ENCODE peak calls at places on chromosomes 1 and 21, in four cellular contexts. W is psoas muscle; R is endodermal cell; I is CD8-positive, alpha-beta memory T cell. E is an unnamed sample. For H3K36me3, the result is how much of the 10 kb centered on the place peaks cover.

GRCh38 chr1:161858271-161858670 is 92.2 kb downstream of the ATF6 start:
- DNase-seq in W (no peak), R (no peak), I (no peak), E (no peak)

GRCh38 chr21:17609681-17610080 is 3.0 kb downstream of the BTG3 start:
- DNase-seq in W (no peak), R (no peak), I (no peak), E (no peak)

GRCh38 chr1:116991918-116992317 is 9.6 kb upstream of the CD101 start:
- DNase-seq in W (no peak), R (no peak), I (no peak), E (no peak)

GRCh38 chr1:7520496-7520895 is 250.6 kb upstream of the VAMP3 start:
- DNase-seq in W (no peak), R (no peak), I (no peak), E (no peak)

GRCh38 chr1:19704247-19705113 is 39.8 kb downstream of the HTR6 start:
- DNase-seq in W (peak), R (peak), I (peak), E (peak)

GRCh38 chr1:19768321-19769210 is 31.1 kb downstream of the TMCO4 start:
- DNase-seq in W (no peak), R (peak), I (no peak), E (no peak)

GRCh38 chr1:111496398-111496797 is 7.0 kb downstream of the ADORA3 start:
- DNase-seq in W (no peak), R (no peak), I (no peak), E (no peak)

GRCh38 chr1:41795205-41795762 is 123.4 kb downstream of the HIVEP3 start:
- DNase-seq in W (no peak), R (no peak), I (no peak), E (no peak)

GRCh38 chr21:37658994-37659458 is 257.2 kb downstream of the KCNJ6 start:
- DNase-seq in W (peak), R (no peak), I (no peak), E (peak)

GRCh38 chr1:39110325-39110851 is 84.2 kb downstream of the NDUFS5 start:
- DNase-seq in W (no peak), R (no peak), I (no peak), E (peak)

GRCh38 chr1:8495928-8496401 is 178.1 kb downstream of the SLC45A1 start:
- DNase-seq in W (no peak), R (no peak), I (no peak), E (no peak)

GRCh38 chr1:183571678-183572268 is 18.5 kb downstream of the NCF2 start:
- DNase-seq in W (no peak), R (no peak), I (no peak), E (no peak)

GRCh38 chr1:209733409-209734192 is 22.3 kb upstream of the TRAF3IP3 start:
- DNase-seq in W (no peak), R (no peak), I (no peak), E (no peak)

GRCh38 chr1:21050031-21050430 is 126.7 kb downstream of the EIF4G3 start:
- DNase-seq in W (no peak), R (no peak), I (no peak), E (no peak)

GRCh38 chr1:47351305-47351704 is 17.7 kb downstream of the CMPK1 start:
- DNase-seq in W (no peak), R (no peak), I (no peak), E (no peak)

GRCh38 chr1:226627050-226627755 is 78.6 kb downstream of the STUM start:
- DNase-seq in W (no peak), R (peak), I (no peak), E (no peak)

GRCh38 chr1:74356493-74356892 is 121.3 kb downstream of the TNNI3K start:
- DNase-seq in W (no peak), R (no peak), I (no peak), E (no peak)

GRCh38 chr1:170200665-170201397 is 55.1 kb downstream of the NTMT2 start:
- DNase-seq in W (no peak), R (no peak), I (no peak), E (no peak)

GRCh38 chr21:28018741-28019669 is 973.7 kb downstream of the LTN1 start:
- DNase-seq in W (peak), R (peak), I (no peak), E (no peak)

GRCh38 chr1:10692401-10693021 is 103.9 kb downstream of the CASZ1 start:
- DNase-seq in W (no peak), R (no peak), I (peak), E (no peak)

GRCh38 chr1:41856361-41857285 is 62.1 kb downstream of the HIVEP3 start:
- DNase-seq in W (no peak), R (no peak), I (no peak), E (no peak)

GRCh38 chr1:92965003-92965402 is 3.7 kb upstream of the DIPK1A start:
- DNase-seq in W (no peak), R (no peak), I (no peak), E (no peak)

GRCh38 chr1:223363057-223363855 is 720 bp downstream of the SUSD4 start:
- DNase-seq in W (peak), R (peak), I (peak), E (no peak)

GRCh38 chr21:35020902-35021301 is 28.2 kb downstream of the RUNX1 start:
- DNase-seq in W (no peak), R (peak), I (no peak), E (no peak)

GRCh38 chr1:69120828-69121227 is 446.9 kb upstream of the LRRC7 start:
- DNase-seq in W (no peak), R (no peak), I (no peak), E (no peak)

GRCh38 chr1:65036614-65037180 is 70.3 kb upstream of the JAK1 start:
- DNase-seq in W (no peak), R (no peak), I (no peak), E (no peak)

GRCh38 chr1:160296036-160296435 is 11.1 kb upstream of the PEX19 start:
- DNase-seq in W (no peak), R (no peak), I (no peak), E (no peak)

GRCh38 chr1:151989131-151989868 is 4.4 kb downstream of the S100A10 start:
- DNase-seq in W (peak), R (no peak), I (no peak), E (peak)

GRCh38 chr21:16377857-16378256 is 648.1 kb downstream of the USP25 start:
- DNase-seq in W (no peak), R (no peak), I (no peak), E (no peak)

GRCh38 chr1:179870870-179871269 is 6.7 kb downstream of the TOR1AIP2 start:
- DNase-seq in W (no peak), R (no peak), I (no peak), E (no peak)

GRCh38 chr1:9275567-9276034 is 17.1 kb upstream of the SPSB1 start:
- DNase-seq in W (peak), R (no peak), I (peak), E (no peak)

GRCh38 chr1:214224605-214225354 is 56.2 kb upstream of the SMYD2 start:
- DNase-seq in W (peak), R (peak), I (no peak), E (no peak)

GRCh38 chr1:26999440-26999987 is 6.0 kb downstream of the TRNP1 start:
- DNase-seq in W (peak), R (peak), I (no peak), E (peak)

GRCh38 chr1:17844146-17844826 is 89.2 kb downstream of the ACTL8 start:
- DNase-seq in W (no peak), R (no peak), I (no peak), E (no peak)

GRCh38 chr21:45994086-45994661 is 12.6 kb downstream of the COL6A1 start:
- DNase-seq in W (peak), R (no peak), I (no peak), E (peak)
- H3K36me3 ChIP-seq in W (under half), R (under half), I (under half), E (half or more)

GRCh38 chr1:11823366-11824137 is 17.6 kb downstream of the CLCN6 start:
- DNase-seq in W (no peak), R (no peak), I (no peak), E (no peak)

GRCh38 chr1:11825131-11825530 is 19.1 kb downstream of the CLCN6 start:
- DNase-seq in W (no peak), R (no peak), I (no peak), E (no peak)

GRCh38 chr1:11822091-11822490 is 16.1 kb downstream of the CLCN6 start:
- DNase-seq in W (no peak), R (no peak), I (no peak), E (no peak)

GRCh38 chr1:11828511-11828910 is 19.1 kb downstream of the NPPA start:
- DNase-seq in W (no peak), R (no peak), I (no peak), E (no peak)

GRCh38 chr1:11826946-11827345 is 20.6 kb downstream of the NPPA start:
- DNase-seq in W (no peak), R (no peak), I (no peak), E (no peak)
- H3K36me3 ChIP-seq in W (under half), R (half or more), I (under half), E (half or more)

DNA sequence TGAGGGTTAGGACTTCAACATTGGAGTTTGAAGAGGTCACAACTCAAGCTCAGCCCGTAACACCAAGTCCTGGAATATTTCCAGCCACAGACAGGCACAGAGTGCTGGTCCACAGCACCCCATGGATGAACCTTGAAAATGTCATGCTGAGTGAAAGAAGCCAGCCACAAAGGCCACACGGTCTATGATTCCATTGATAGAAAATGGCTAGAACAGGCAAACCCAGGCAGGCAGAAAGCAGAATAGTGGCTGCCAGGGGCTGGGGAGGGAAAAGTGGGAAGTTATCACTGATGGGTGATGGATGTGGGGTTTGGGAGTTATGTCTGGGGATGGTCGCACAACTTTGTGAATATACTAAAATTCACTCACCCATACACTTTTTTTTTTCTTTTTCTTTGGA is 21.3 kb downstream of the MX1 start:
- DNase-seq in W (no peak), R (no peak), I (no peak), E (no peak)
- H3K36me3 ChIP-seq in W (under half), R (under half), I (under half), E (under half)

GRCh38 chr1:186633101-186633500 is 47.1 kb downstream of the PTGS2 start:
- DNase-seq in W (no peak), R (no peak), I (no peak), E (no peak)

GRCh38 chr1:186634511-186634910 is 45.7 kb downstream of the PTGS2 start:
- DNase-seq in W (no peak), R (no peak), I (no peak), E (no peak)

GRCh38 chr1:186636786-186637185 is 43.4 kb downstream of the PTGS2 start:
- DNase-seq in W (no peak), R (no peak), I (no peak), E (no peak)
- H3K36me3 ChIP-seq in W (under half), R (under half), I (under half), E (under half)

GRCh38 chr21:25760061-25760460 is 25.3 kb downstream of the GABPA start:
- DNase-seq in W (no peak), R (no peak), I (no peak), E (no peak)

GRCh38 chr21:25767921-25768320 is 33.1 kb downstream of the GABPA start:
- DNase-seq in W (no peak), R (no peak), I (no peak), E (no peak)

GRCh38 chr21:25759573-25759972 is 24.8 kb downstream of the GABPA start:
- DNase-seq in W (no peak), R (no peak), I (no peak), E (no peak)

GRCh38 chr21:25764065-25764464 is 29.3 kb downstream of the GABPA start:
- DNase-seq in W (no peak), R (no peak), I (no peak), E (no peak)
- H3K36me3 ChIP-seq in W (under half), R (half or more), I (under half), E (half or more)

DNA sequence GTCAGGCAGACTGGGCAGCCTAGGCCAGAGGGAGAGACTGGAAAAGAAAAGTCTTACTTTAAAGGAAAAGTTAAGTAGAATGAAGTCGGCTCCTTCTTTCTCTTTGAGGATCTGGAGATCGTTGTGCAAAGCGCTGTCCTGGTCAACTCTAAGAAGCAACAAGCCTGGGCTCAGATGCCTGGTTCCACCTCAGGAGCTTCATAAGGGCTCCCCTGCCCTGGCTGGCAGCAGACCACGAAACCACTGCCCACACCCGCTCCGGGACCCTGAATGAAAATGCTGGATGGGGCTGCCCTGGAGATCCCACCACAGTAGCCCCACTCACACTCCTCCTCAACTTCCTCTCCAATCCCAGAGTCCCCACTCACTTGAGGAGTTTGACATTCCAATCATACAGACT is 6.4 kb downstream of the UBE2Q1 start:
- DNase-seq in W (no peak), R (no peak), I (no peak), E (no peak)
- H3K36me3 ChIP-seq in W (under half), R (half or more), I (half or more), E (half or more)